ENCODE peak calls at places on chromosomes 1 and 21, in six cellular contexts. Q is AML-193; O is thoracic aorta; G is GM12891; P is activated naive CD4-positive, alpha-beta T cell treated with anti-CD3 and anti-CD28 coated beads for 36 hours; W is AG04450. K is an unnamed sample.

GRCh38 chr1:85178396-85178795 is 22.4 kb downstream of the SYDE2 start:
- DNase-seq in P (no peak), G (no peak), W (no peak), O (no peak), Q (no peak), K (no peak)

GRCh38 chr1:33758698-33759097 is 105.2 kb upstream of the HMGB4 start:
- DNase-seq in W (peak; percentile 11), P (no peak), O (no peak), Q (no peak), G (no peak), K (no peak)

GRCh38 chr1:234770031-234770795 is 160.2 kb upstream of the IRF2BP2 start:
- DNase-seq in W (no peak), Q (no peak), G (no peak), P (no peak), O (no peak), K (peak; percentile 74)

GRCh38 chr1:2808831-2809605 is 7.5 kb upstream of the TTC34 start:
- DNase-seq in O (no peak), W (no peak), G (no peak), Q (no peak), P (no peak), K (no peak)

GRCh38 chr1:51570063-51570720 is 46.7 kb upstream of the OSBPL9 start:
- DNase-seq in W (no peak), O (no peak), G (no peak), P (no peak), Q (no peak), K (no peak)

GRCh38 chr1:25912076-25912831 is 6.0 kb upstream of the STMN1 start:
- DNase-seq in G (no peak), O (no peak), Q (no peak), P (no peak), W (peak; percentile 38), K (no peak)

GRCh38 chr1:27873671-27874384 is 1.5 kb downstream of the THEMIS2 start:
- DNase-seq in O (no peak), G (no peak), Q (peak; percentile 61), P (peak; percentile 55), W (no peak), K (no peak)

GRCh38 chr21:44368711-44369446 is 15.5 kb downstream of the TRPM2 start:
- DNase-seq in Q (no peak), P (no peak), W (no peak), G (no peak), O (no peak), K (no peak)

GRCh38 chr1:31354266-31354665 is 18.6 kb downstream of the FABP3 start:
- DNase-seq in O (no peak), Q (no peak), P (no peak), G (no peak), W (no peak), K (no peak)

GRCh38 chr1:59043796-59044195 is 253.1 kb upstream of the FGGY start:
- DNase-seq in W (peak; percentile 58), G (no peak), P (no peak), Q (peak; percentile 33), O (no peak), K (no peak)

GRCh38 chr1:67459068-67459467 is 28.9 kb upstream of the SERBP1 start:
- DNase-seq in W (no peak), O (no peak), G (no peak), Q (no peak), P (no peak), K (no peak)

GRCh38 chr1:1858382-1859086 is 32.4 kb downstream of the GNB1 start:
- DNase-seq in Q (no peak), P (peak; percentile 33), W (no peak), O (peak; percentile 48), G (no peak), K (peak; percentile 80)

GRCh38 chr1:175287377-175287776 is 94.8 kb upstream of the KIAA0040 start:
- DNase-seq in Q (no peak), W (no peak), O (no peak), G (no peak), P (peak; percentile 43), K (no peak)

GRCh38 chr1:28971980-28972771 is 57.8 kb downstream of the EPB41 start:
- DNase-seq in Q (no peak), O (no peak), P (peak; percentile 26), W (peak; percentile 82), G (no peak), K (peak; percentile 39)

GRCh38 chr1:163165119-163165518 is 37.6 kb downstream of the RGS5 start:
- DNase-seq in Q (no peak), G (no peak), P (no peak), W (no peak), O (no peak), K (no peak)

GRCh38 chr21:41885341-41886024 is 6.3 kb upstream of the PRDM15 start:
- DNase-seq in W (no peak), O (no peak), G (no peak), Q (no peak), P (no peak), K (no peak)

GRCh38 chr1:198121058-198121829 is 35.6 kb upstream of the NEK7 start:
- DNase-seq in Q (no peak), O (no peak), W (no peak), P (no peak), G (no peak), K (no peak)

GRCh38 chr1:172790245-172790644 is 131.3 kb downstream of the FASLG start:
- DNase-seq in O (no peak), W (no peak), P (no peak), G (no peak), Q (no peak), K (no peak)

GRCh38 chr1:109161836-109162606 is 48.1 kb downstream of the ELAPOR1 start:
- DNase-seq in O (no peak), P (peak; percentile 42), W (no peak), Q (peak; percentile 97), G (peak; percentile 29), K (peak; percentile 13)

GRCh38 chr1:158095737-158096335 is 84.9 kb upstream of the CD1D start:
- DNase-seq in O (no peak), G (peak; percentile 61), W (no peak), P (peak; percentile 57), Q (peak; percentile 42), K (no peak)

GRCh38 chr21:33817663-33818433 is 97.8 kb downstream of the ATP5PO start:
- DNase-seq in W (no peak), P (no peak), Q (no peak), G (no peak), O (no peak), K (no peak)

GRCh38 chr1:199042193-199042592 is 403.4 kb downstream of the PTPRC start:
- DNase-seq in P (no peak), G (no peak), O (no peak), Q (no peak), W (no peak), K (no peak)

GRCh38 chr1:38026592-38027200 is 14.2 kb downstream of the UTP11 start:
- DNase-seq in O (no peak), P (peak; percentile 80), W (no peak), Q (peak; percentile 37), G (no peak), K (no peak)

GRCh38 chr1:151993084-151993733 is 450 bp downstream of the S100A10 start:
- DNase-seq in O (no peak), G (peak; percentile 17), Q (no peak), W (no peak), P (peak; percentile 38), K (no peak)

GRCh38 chr1:160739098-160739511 is at the start of gene SLAMF7:
- DNase-seq in O (no peak), G (no peak), P (peak; percentile 77), Q (peak; percentile 90), W (no peak), K (no peak)

GRCh38 chr1:201759194-201759814 is 69.7 kb upstream of the IPO9 start:
- DNase-seq in Q (no peak), W (no peak), O (no peak), P (no peak), G (no peak), K (no peak)

GRCh38 chr1:54694771-54695170 is 20.9 kb upstream of the TTC4 start:
- DNase-seq in G (no peak), W (no peak), O (no peak), P (no peak), Q (no peak), K (no peak)

GRCh38 chr1:72281144-72281543 is 1.2 kb downstream of the NEGR1 start:
- DNase-seq in O (no peak), G (no peak), P (no peak), Q (no peak), W (no peak), K (no peak)

GRCh38 chr1:85303440-85304162 is 27.2 kb upstream of the BCL10 start:
- DNase-seq in Q (no peak), G (no peak), P (no peak), O (no peak), W (no peak), K (no peak)

GRCh38 chr1:218705391-218705790 is 360.3 kb downstream of the TGFB2 start:
- DNase-seq in P (no peak), O (no peak), G (no peak), W (no peak), Q (no peak), K (no peak)

GRCh38 chr1:25875154-25875855 is at the start of gene PAQR7:
- DNase-seq in Q (peak; percentile 7), W (no peak), P (peak; percentile 58), G (peak; percentile 76), O (no peak), K (no peak)

GRCh38 chr1:209375681-209376360 is 207.7 kb upstream of the CAMK1G start:
- DNase-seq in G (no peak), Q (no peak), O (no peak), P (no peak), W (no peak), K (no peak)

K was measured in smooth muscle cell of the brain vasculature.